ENCODE peak calls at places on chromosomes 12 and 14, in nine cellular contexts. Z is AG09309; J is NCI-H748 treated with DMSO at 0.1 percent for 48 hours; M is AG08396; W is choroid plexus epithelial cell; U is activated T-cell treated with anti-CD3 and anti-CD28 coated beads, Interleukin-2, amount 50 U/mL, for 1 hour; N is endodermal cell; X is NCI-H510A treated with DMSO at 0.1 percent for 48 hours; O is effector CD4-positive, alpha-beta T cell. T is an unnamed sample.

GRCh38 chr12:52441320-52441911 is 7.2 kb upstream of the KRT75 start:
- DNase-seq in Z (no peak), J (no peak), M (no peak), W (peak; percentile 25), U (no peak), N (peak; percentile 47), X (no peak), O (no peak), T (no peak)

GRCh38 chr12:127538325-127538724 is 728.6 kb upstream of the TMEM132C start:
- DNase-seq in Z (no peak), J (no peak), M (no peak), W (no peak), U (no peak), N (peak; percentile 72), X (no peak), O (no peak), T (no peak)

GRCh38 chr12:111443586-111443985 is 37.9 kb downstream of the SH2B3 start:
- DNase-seq in Z (no peak), J (no peak), M (no peak), W (peak; percentile 43), U (no peak), N (peak; percentile 45), X (no peak), O (no peak), T (no peak)

GRCh38 chr14:63262446-63262845 is 56.3 kb downstream of the GPHB5 start:
- DNase-seq in Z (no peak), J (no peak), M (no peak), W (no peak), U (no peak), N (peak; percentile 66), X (no peak), O (no peak), T (no peak)

GRCh38 chr14:75820761-75821160 is 159.7 kb downstream of the TTLL5 start:
- DNase-seq in Z (no peak), J (no peak), M (no peak), W (no peak), U (no peak), N (no peak), X (no peak), O (no peak), T (no peak)

GRCh38 chr12:128019996-128020544 is 246.9 kb upstream of the TMEM132C start:
- DNase-seq in Z (no peak), J (no peak), M (no peak), W (no peak), U (no peak), N (no peak), X (no peak), O (no peak), T (no peak)

GRCh38 chr12:76106631-76107030 is 22.1 kb upstream of the NAP1L1 start:
- DNase-seq in Z (no peak), J (no peak), M (no peak), W (no peak), U (no peak), N (peak; percentile 17), X (no peak), O (no peak), T (no peak)

GRCh38 chr12:78002878-78003277 is 172.2 kb downstream of the NAV3 start:
- DNase-seq in Z (no peak), J (no peak), M (no peak), W (peak; percentile 74), U (no peak), N (no peak), X (peak; percentile 56), O (no peak), T (peak; percentile 5)

GRCh38 chr12:7180685-7181084 is 8.8 kb upstream of the PEX5 start:
- DNase-seq in Z (no peak), J (no peak), M (no peak), W (no peak), U (no peak), N (no peak), X (no peak), O (no peak), T (no peak)

GRCh38 chr12:101680647-101681046 is 16.8 kb upstream of the CHPT1 start:
- DNase-seq in Z (no peak), J (no peak), M (no peak), W (no peak), U (no peak), N (no peak), X (no peak), O (no peak), T (no peak)

GRCh38 chr14:69713127-69713800 is 53.7 kb upstream of the SRSF5 start:
- DNase-seq in Z (no peak), J (peak; percentile 88), M (no peak), W (no peak), U (no peak), N (peak; percentile 89), X (peak; percentile 79), O (no peak), T (no peak)

GRCh38 chr12:111359231-111359913 is 9.5 kb downstream of the PHETA1 start:
- DNase-seq in Z (no peak), J (no peak), M (no peak), W (no peak), U (no peak), N (no peak), X (no peak), O (no peak), T (no peak)

GRCh38 chr14:99257673-99258221 is 14.2 kb downstream of the BCL11B start:
- DNase-seq in Z (no peak), J (no peak), M (no peak), W (no peak), U (peak; percentile 53), N (no peak), X (no peak), O (no peak), T (no peak)

GRCh38 chr12:130202201-130202600 is 39.9 kb downstream of the FZD10 start:
- DNase-seq in Z (no peak), J (no peak), M (no peak), W (no peak), U (no peak), N (peak; percentile 52), X (no peak), O (no peak), T (no peak)

T was measured in fibroblast of the conjunctiva.